ENCODE peak calls at places on chromosomes 13 and 19, in eight cellular contexts. One of them, this sample, is unnamed.

GRCh38 chr19:3324405-3324856 is 42.0 kb upstream of the NFIC start:
- DNase-seq in BE2C: peak; percentile 72
- DNase-seq in cardiac fibroblast: peak; percentile 26
- DNase-seq in DMS153: no peak
- DNase-seq in fibroblast of the conjunctiva: no peak
- DNase-seq in AG09309: no peak
- DNase-seq in omental fat pad: peak; percentile 72
- DNase-seq in stimulated activated naive CD8-positive, alpha-beta T cell treated with anti-CD3 and anti-CD28 coated beads, Interleukin-15, Interleukin-2, amounts not matched to agents 100 U/mL and 50 U/mL, for 24 hours: peak; percentile 90
- DNase-seq in this sample: no peak

GRCh38 chr13:74128171-74128767 is 5.9 kb downstream of the KLF12 start:
- DNase-seq in stimulated activated naive CD8-positive, alpha-beta T cell treated with anti-CD3 and anti-CD28 coated beads, Interleukin-15, Interleukin-2, amounts not matched to agents 100 U/mL and 50 U/mL, for 24 hours: peak; percentile 55
- DNase-seq in BE2C: no peak
- DNase-seq in DMS153: no peak
- DNase-seq in fibroblast of the conjunctiva: no peak
- DNase-seq in omental fat pad: no peak
- DNase-seq in cardiac fibroblast: peak; percentile 62
- DNase-seq in AG09309: no peak
- DNase-seq in this sample: no peak

GRCh38 chr19:39824143-39825092 is 9.5 kb downstream of the DYRK1B start:
- DNase-seq in BE2C: peak; percentile 89
- DNase-seq in omental fat pad: peak; percentile 76
- DNase-seq in DMS153: peak; percentile 95
- DNase-seq in stimulated activated naive CD8-positive, alpha-beta T cell treated with anti-CD3 and anti-CD28 coated beads, Interleukin-15, Interleukin-2, amounts not matched to agents 100 U/mL and 50 U/mL, for 24 hours: peak; percentile 85
- DNase-seq in AG09309: peak; percentile 74
- DNase-seq in fibroblast of the conjunctiva: peak; percentile 90
- DNase-seq in cardiac fibroblast: peak; percentile 95
- DNase-seq in this sample: peak; percentile 84

GRCh38 chr19:7475665-7476064 is 13.2 kb downstream of the PEX11G start:
- DNase-seq in AG09309: no peak
- DNase-seq in DMS153: no peak
- DNase-seq in omental fat pad: no peak
- DNase-seq in cardiac fibroblast: no peak
- DNase-seq in fibroblast of the conjunctiva: no peak
- DNase-seq in stimulated activated naive CD8-positive, alpha-beta T cell treated with anti-CD3 and anti-CD28 coated beads, Interleukin-15, Interleukin-2, amounts not matched to agents 100 U/mL and 50 U/mL, for 24 hours: no peak
- DNase-seq in BE2C: no peak
- DNase-seq in this sample: no peak

GRCh38 chr13:39875583-39875982 is 220.1 kb downstream of the COG6 start:
- DNase-seq in fibroblast of the conjunctiva: no peak
- DNase-seq in cardiac fibroblast: peak; percentile 11
- DNase-seq in omental fat pad: no peak
- DNase-seq in BE2C: no peak
- DNase-seq in AG09309: no peak
- DNase-seq in stimulated activated naive CD8-positive, alpha-beta T cell treated with anti-CD3 and anti-CD28 coated beads, Interleukin-15, Interleukin-2, amounts not matched to agents 100 U/mL and 50 U/mL, for 24 hours: no peak
- DNase-seq in DMS153: no peak
- DNase-seq in this sample: no peak

GRCh38 chr19:19064811-19065745 is 1.3 kb downstream of the SLC25A42 start:
- DNase-seq in fibroblast of the conjunctiva: no peak
- DNase-seq in cardiac fibroblast: no peak
- DNase-seq in AG09309: no peak
- DNase-seq in omental fat pad: no peak
- DNase-seq in BE2C: no peak
- DNase-seq in stimulated activated naive CD8-positive, alpha-beta T cell treated with anti-CD3 and anti-CD28 coated beads, Interleukin-15, Interleukin-2, amounts not matched to agents 100 U/mL and 50 U/mL, for 24 hours: peak; percentile 57
- DNase-seq in DMS153: no peak
- DNase-seq in this sample: peak; percentile 46

GRCh38 chr13:30108913-30109237 is 198.5 kb downstream of the KATNAL1 start:
- DNase-seq in BE2C: no peak
- DNase-seq in fibroblast of the conjunctiva: no peak
- DNase-seq in cardiac fibroblast: no peak
- DNase-seq in stimulated activated naive CD8-positive, alpha-beta T cell treated with anti-CD3 and anti-CD28 coated beads, Interleukin-15, Interleukin-2, amounts not matched to agents 100 U/mL and 50 U/mL, for 24 hours: no peak
- DNase-seq in omental fat pad: no peak
- DNase-seq in DMS153: peak; percentile 80
- DNase-seq in AG09309: no peak
- DNase-seq in this sample: no peak

GRCh38 chr13:30698023-30698422 is 37.3 kb upstream of the ALOX5AP start:
- DNase-seq in fibroblast of the conjunctiva: peak; percentile 24
- DNase-seq in omental fat pad: no peak
- DNase-seq in AG09309: no peak
- DNase-seq in BE2C: peak; percentile 52
- DNase-seq in DMS153: no peak
- DNase-seq in cardiac fibroblast: peak; percentile 61
- DNase-seq in stimulated activated naive CD8-positive, alpha-beta T cell treated with anti-CD3 and anti-CD28 coated beads, Interleukin-15, Interleukin-2, amounts not matched to agents 100 U/mL and 50 U/mL, for 24 hours: no peak
- DNase-seq in this sample: no peak

GRCh38 chr19:56525214-56525860 is 13.4 kb upstream of the ZFP28 start:
- DNase-seq in AG09309: no peak
- DNase-seq in stimulated activated naive CD8-positive, alpha-beta T cell treated with anti-CD3 and anti-CD28 coated beads, Interleukin-15, Interleukin-2, amounts not matched to agents 100 U/mL and 50 U/mL, for 24 hours: no peak
- DNase-seq in cardiac fibroblast: no peak
- DNase-seq in fibroblast of the conjunctiva: no peak
- DNase-seq in BE2C: no peak
- DNase-seq in omental fat pad: no peak
- DNase-seq in DMS153: no peak
- DNase-seq in this sample: no peak

GRCh38 chr13:113840541-113841354 is 23.1 kb downstream of the GAS6 start:
- DNase-seq in fibroblast of the conjunctiva: no peak
- DNase-seq in AG09309: no peak
- DNase-seq in BE2C: no peak
- DNase-seq in omental fat pad: no peak
- DNase-seq in cardiac fibroblast: no peak
- DNase-seq in stimulated activated naive CD8-positive, alpha-beta T cell treated with anti-CD3 and anti-CD28 coated beads, Interleukin-15, Interleukin-2, amounts not matched to agents 100 U/mL and 50 U/mL, for 24 hours: no peak
- DNase-seq in DMS153: no peak
- DNase-seq in this sample: no peak

GRCh38 chr13:29524176-29524575 is 71.3 kb downstream of the SLC7A1 start:
- DNase-seq in fibroblast of the conjunctiva: no peak
- DNase-seq in omental fat pad: no peak
- DNase-seq in BE2C: no peak
- DNase-seq in cardiac fibroblast: peak; percentile 96
- DNase-seq in AG09309: no peak
- DNase-seq in stimulated activated naive CD8-positive, alpha-beta T cell treated with anti-CD3 and anti-CD28 coated beads, Interleukin-15, Interleukin-2, amounts not matched to agents 100 U/mL and 50 U/mL, for 24 hours: no peak
- DNase-seq in DMS153: no peak
- DNase-seq in this sample: no peak

GRCh38 chr19:37007587-37008220 is 70.5 kb upstream of the ZNF420 start:
- DNase-seq in BE2C: no peak
- DNase-seq in stimulated activated naive CD8-positive, alpha-beta T cell treated with anti-CD3 and anti-CD28 coated beads, Interleukin-15, Interleukin-2, amounts not matched to agents 100 U/mL and 50 U/mL, for 24 hours: peak; percentile 44
- DNase-seq in omental fat pad: no peak
- DNase-seq in DMS153: no peak
- DNase-seq in fibroblast of the conjunctiva: peak; percentile 5
- DNase-seq in AG09309: peak; percentile 7
- DNase-seq in cardiac fibroblast: peak; percentile 33
- DNase-seq in this sample: peak; percentile 12

GRCh38 chr19:57308514-57308913 is 11.8 kb upstream of the ZNF543 start:
- DNase-seq in DMS153: no peak
- DNase-seq in cardiac fibroblast: no peak
- DNase-seq in BE2C: no peak
- DNase-seq in omental fat pad: no peak
- DNase-seq in fibroblast of the conjunctiva: no peak
- DNase-seq in AG09309: no peak
- DNase-seq in stimulated activated naive CD8-positive, alpha-beta T cell treated with anti-CD3 and anti-CD28 coated beads, Interleukin-15, Interleukin-2, amounts not matched to agents 100 U/mL and 50 U/mL, for 24 hours: no peak
- DNase-seq in this sample: no peak

GRCh38 chr13:43356566-43356965 is 333.2 kb downstream of the DNAJC15 start:
- DNase-seq in DMS153: no peak
- DNase-seq in BE2C: no peak
- DNase-seq in omental fat pad: no peak
- DNase-seq in AG09309: peak; percentile 11
- DNase-seq in cardiac fibroblast: no peak
- DNase-seq in fibroblast of the conjunctiva: no peak
- DNase-seq in stimulated activated naive CD8-positive, alpha-beta T cell treated with anti-CD3 and anti-CD28 coated beads, Interleukin-15, Interleukin-2, amounts not matched to agents 100 U/mL and 50 U/mL, for 24 hours: no peak
- DNase-seq in this sample: no peak

GRCh38 chr19:40274585-40275544 is 10.3 kb downstream of the AKT2 start:
- DNase-seq in stimulated activated naive CD8-positive, alpha-beta T cell treated with anti-CD3 and anti-CD28 coated beads, Interleukin-15, Interleukin-2, amounts not matched to agents 100 U/mL and 50 U/mL, for 24 hours: peak; percentile 47
- DNase-seq in omental fat pad: no peak
- DNase-seq in fibroblast of the conjunctiva: no peak
- DNase-seq in cardiac fibroblast: no peak
- DNase-seq in BE2C: no peak
- DNase-seq in AG09309: no peak
- DNase-seq in DMS153: no peak
- DNase-seq in this sample: no peak

GRCh38 chr13:110396913-110397379 is 89.9 kb downstream of the COL4A2 start:
- DNase-seq in DMS153: no peak
- DNase-seq in fibroblast of the conjunctiva: peak; percentile 97
- DNase-seq in BE2C: no peak
- DNase-seq in omental fat pad: peak; percentile 78
- DNase-seq in cardiac fibroblast: peak; percentile 100
- DNase-seq in stimulated activated naive CD8-positive, alpha-beta T cell treated with anti-CD3 and anti-CD28 coated beads, Interleukin-15, Interleukin-2, amounts not matched to agents 100 U/mL and 50 U/mL, for 24 hours: no peak
- DNase-seq in AG09309: peak; percentile 100
- DNase-seq in this sample: peak; percentile 86

GRCh38 chr19:39792999-39793546 is 14.4 kb downstream of the LEUTX start:
- DNase-seq in DMS153: peak; percentile 62
- DNase-seq in stimulated activated naive CD8-positive, alpha-beta T cell treated with anti-CD3 and anti-CD28 coated beads, Interleukin-15, Interleukin-2, amounts not matched to agents 100 U/mL and 50 U/mL, for 24 hours: peak; percentile 82
- DNase-seq in fibroblast of the conjunctiva: peak; percentile 57
- DNase-seq in AG09309: peak; percentile 24
- DNase-seq in BE2C: peak; percentile 82
- DNase-seq in omental fat pad: peak; percentile 65
- DNase-seq in cardiac fibroblast: peak; percentile 87
- DNase-seq in this sample: peak; percentile 71

GRCh38 chr13:97359181-97360057 is 74.5 kb upstream of the RAP2A start:
- DNase-seq in AG09309: peak; percentile 29
- DNase-seq in fibroblast of the conjunctiva: peak; percentile 70
- DNase-seq in cardiac fibroblast: peak; percentile 87
- DNase-seq in DMS153: peak; percentile 52
- DNase-seq in stimulated activated naive CD8-positive, alpha-beta T cell treated with anti-CD3 and anti-CD28 coated beads, Interleukin-15, Interleukin-2, amounts not matched to agents 100 U/mL and 50 U/mL, for 24 hours: peak; percentile 28
- DNase-seq in BE2C: peak; percentile 60
- DNase-seq in omental fat pad: no peak
- DNase-seq in this sample: peak; percentile 45

GRCh38 chr19:38385804-38386257 is 2.0 kb downstream of the GGN start:
- DNase-seq in omental fat pad: no peak
- DNase-seq in fibroblast of the conjunctiva: no peak
- DNase-seq in BE2C: peak; percentile 31
- DNase-seq in stimulated activated naive CD8-positive, alpha-beta T cell treated with anti-CD3 and anti-CD28 coated beads, Interleukin-15, Interleukin-2, amounts not matched to agents 100 U/mL and 50 U/mL, for 24 hours: peak; percentile 17
- DNase-seq in cardiac fibroblast: no peak
- DNase-seq in AG09309: no peak
- DNase-seq in DMS153: no peak
- DNase-seq in this sample: no peak

GRCh38 chr13:100790405-100790804 is 115.8 kb upstream of the TMTC4 start:
- DNase-seq in BE2C: no peak
- DNase-seq in fibroblast of the conjunctiva: no peak
- DNase-seq in AG09309: no peak
- DNase-seq in stimulated activated naive CD8-positive, alpha-beta T cell treated with anti-CD3 and anti-CD28 coated beads, Interleukin-15, Interleukin-2, amounts not matched to agents 100 U/mL and 50 U/mL, for 24 hours: no peak
- DNase-seq in DMS153: no peak
- DNase-seq in omental fat pad: no peak
- DNase-seq in cardiac fibroblast: no peak
- DNase-seq in this sample: no peak

GRCh38 chr19:41298327-41298964 is 11.5 kb upstream of the CCDC97 start:
- DNase-seq in BE2C: no peak
- DNase-seq in omental fat pad: peak; percentile 22
- DNase-seq in DMS153: peak; percentile 9
- DNase-seq in stimulated activated naive CD8-positive, alpha-beta T cell treated with anti-CD3 and anti-CD28 coated beads, Interleukin-15, Interleukin-2, amounts not matched to agents 100 U/mL and 50 U/mL, for 24 hours: peak; percentile 60
- DNase-seq in cardiac fibroblast: peak; percentile 81
- DNase-seq in fibroblast of the conjunctiva: peak; percentile 51
- DNase-seq in AG09309: no peak
- DNase-seq in this sample: no peak

GRCh38 chr13:79560954-79561353 is 80.0 kb downstream of the NDFIP2 start:
- DNase-seq in fibroblast of the conjunctiva: no peak
- DNase-seq in cardiac fibroblast: no peak
- DNase-seq in stimulated activated naive CD8-positive, alpha-beta T cell treated with anti-CD3 and anti-CD28 coated beads, Interleukin-15, Interleukin-2, amounts not matched to agents 100 U/mL and 50 U/mL, for 24 hours: no peak
- DNase-seq in AG09309: no peak
- DNase-seq in omental fat pad: no peak
- DNase-seq in BE2C: no peak
- DNase-seq in DMS153: no peak
- DNase-seq in this sample: no peak

GRCh38 chr19:10960314-10961072 is at the start of gene SMARCA4:
- DNase-seq in cardiac fibroblast: peak; percentile 98
- DNase-seq in fibroblast of the conjunctiva: peak; percentile 95
- DNase-seq in BE2C: peak; percentile 98
- DNase-seq in AG09309: peak; percentile 73
- DNase-seq in stimulated activated naive CD8-positive, alpha-beta T cell treated with anti-CD3 and anti-CD28 coated beads, Interleukin-15, Interleukin-2, amounts not matched to agents 100 U/mL and 50 U/mL, for 24 hours: peak; percentile 99
- DNase-seq in DMS153: peak; percentile 89
- DNase-seq in omental fat pad: peak; percentile 74
- DNase-seq in this sample: peak; percentile 99

GRCh38 chr19:53580871-53581835 is 43.2 kb downstream of the ZNF331 start:
- DNase-seq in omental fat pad: no peak
- DNase-seq in AG09309: no peak
- DNase-seq in stimulated activated naive CD8-positive, alpha-beta T cell treated with anti-CD3 and anti-CD28 coated beads, Interleukin-15, Interleukin-2, amounts not matched to agents 100 U/mL and 50 U/mL, for 24 hours: no peak
- DNase-seq in BE2C: no peak
- DNase-seq in fibroblast of the conjunctiva: no peak
- DNase-seq in DMS153: no peak
- DNase-seq in cardiac fibroblast: no peak
- DNase-seq in this sample: no peak

GRCh38 chr13:106213028-106213427 is 322.4 kb downstream of the EFNB2 start:
- DNase-seq in AG09309: no peak
- DNase-seq in fibroblast of the conjunctiva: no peak
- DNase-seq in DMS153: no peak
- DNase-seq in stimulated activated naive CD8-positive, alpha-beta T cell treated with anti-CD3 and anti-CD28 coated beads, Interleukin-15, Interleukin-2, amounts not matched to agents 100 U/mL and 50 U/mL, for 24 hours: no peak
- DNase-seq in cardiac fibroblast: no peak
- DNase-seq in omental fat pad: no peak
- DNase-seq in BE2C: no peak
- DNase-seq in this sample: no peak

GRCh38 chr13:27053902-27054595 is 117.6 kb downstream of the USP12 start:
- DNase-seq in stimulated activated naive CD8-positive, alpha-beta T cell treated with anti-CD3 and anti-CD28 coated beads, Interleukin-15, Interleukin-2, amounts not matched to agents 100 U/mL and 50 U/mL, for 24 hours: no peak
- DNase-seq in fibroblast of the conjunctiva: peak; percentile 32
- DNase-seq in cardiac fibroblast: peak; percentile 62
- DNase-seq in BE2C: no peak
- DNase-seq in DMS153: no peak
- DNase-seq in omental fat pad: no peak
- DNase-seq in AG09309: peak; percentile 55
- DNase-seq in this sample: no peak

GRCh38 chr13:46339035-46339666 is 47.9 kb downstream of the RUBCNL start:
- DNase-seq in cardiac fibroblast: peak; percentile 60
- DNase-seq in omental fat pad: no peak
- DNase-seq in fibroblast of the conjunctiva: no peak
- DNase-seq in AG09309: no peak
- DNase-seq in DMS153: no peak
- DNase-seq in BE2C: no peak
- DNase-seq in stimulated activated naive CD8-positive, alpha-beta T cell treated with anti-CD3 and anti-CD28 coated beads, Interleukin-15, Interleukin-2, amounts not matched to agents 100 U/mL and 50 U/mL, for 24 hours: peak; percentile 29
- DNase-seq in this sample: no peak

GRCh38 chr13:109812375-109812774 is 26.0 kb upstream of the IRS2 start:
- DNase-seq in BE2C: no peak
- DNase-seq in AG09309: no peak
- DNase-seq in omental fat pad: no peak
- DNase-seq in cardiac fibroblast: no peak
- DNase-seq in DMS153: no peak
- DNase-seq in fibroblast of the conjunctiva: no peak
- DNase-seq in stimulated activated naive CD8-positive, alpha-beta T cell treated with anti-CD3 and anti-CD28 coated beads, Interleukin-15, Interleukin-2, amounts not matched to agents 100 U/mL and 50 U/mL, for 24 hours: no peak
- DNase-seq in this sample: no peak

GRCh38 chr19:16605115-16605514 is 22.9 kb downstream of the MED26 start:
- DNase-seq in omental fat pad: no peak
- DNase-seq in fibroblast of the conjunctiva: no peak
- DNase-seq in DMS153: no peak
- DNase-seq in BE2C: no peak
- DNase-seq in AG09309: no peak
- DNase-seq in cardiac fibroblast: no peak
- DNase-seq in stimulated activated naive CD8-positive, alpha-beta T cell treated with anti-CD3 and anti-CD28 coated beads, Interleukin-15, Interleukin-2, amounts not matched to agents 100 U/mL and 50 U/mL, for 24 hours: no peak
- DNase-seq in this sample: no peak

GRCh38 chr19:32350492-32350891 is 5.1 kb downstream of the ZNF507 start:
- DNase-seq in BE2C: no peak
- DNase-seq in AG09309: no peak
- DNase-seq in stimulated activated naive CD8-positive, alpha-beta T cell treated with anti-CD3 and anti-CD28 coated beads, Interleukin-15, Interleukin-2, amounts not matched to agents 100 U/mL and 50 U/mL, for 24 hours: no peak
- DNase-seq in DMS153: no peak
- DNase-seq in fibroblast of the conjunctiva: no peak
- DNase-seq in omental fat pad: no peak
- DNase-seq in cardiac fibroblast: no peak
- DNase-seq in this sample: no peak

GRCh38 chr13:38872693-38873092 is 117.9 kb downstream of the STOML3 start:
- DNase-seq in stimulated activated naive CD8-positive, alpha-beta T cell treated with anti-CD3 and anti-CD28 coated beads, Interleukin-15, Interleukin-2, amounts not matched to agents 100 U/mL and 50 U/mL, for 24 hours: peak; percentile 49
- DNase-seq in DMS153: no peak
- DNase-seq in fibroblast of the conjunctiva: peak; percentile 10
- DNase-seq in AG09309: no peak
- DNase-seq in BE2C: peak; percentile 61
- DNase-seq in omental fat pad: no peak
- DNase-seq in cardiac fibroblast: peak; percentile 46
- DNase-seq in this sample: peak; percentile 35

GRCh38 chr19:6340493-6341201 is 7.2 kb upstream of the ACER1 start:
- DNase-seq in stimulated activated naive CD8-positive, alpha-beta T cell treated with anti-CD3 and anti-CD28 coated beads, Interleukin-15, Interleukin-2, amounts not matched to agents 100 U/mL and 50 U/mL, for 24 hours: no peak
- DNase-seq in BE2C: no peak
- DNase-seq in cardiac fibroblast: no peak
- DNase-seq in fibroblast of the conjunctiva: no peak
- DNase-seq in DMS153: no peak
- DNase-seq in omental fat pad: no peak
- DNase-seq in AG09309: no peak
- DNase-seq in this sample: no peak

GRCh38 chr19:40320558-40320935 is 27.6 kb downstream of the C19orf47 start:
- DNase-seq in BE2C: no peak
- DNase-seq in AG09309: no peak
- DNase-seq in stimulated activated naive CD8-positive, alpha-beta T cell treated with anti-CD3 and anti-CD28 coated beads, Interleukin-15, Interleukin-2, amounts not matched to agents 100 U/mL and 50 U/mL, for 24 hours: no peak
- DNase-seq in DMS153: no peak
- DNase-seq in fibroblast of the conjunctiva: no peak
- DNase-seq in omental fat pad: no peak
- DNase-seq in cardiac fibroblast: no peak
- DNase-seq in this sample: no peak

GRCh38 chr19:10683064-10683426 is 18.2 kb upstream of the QTRT1 start:
- DNase-seq in AG09309: no peak
- DNase-seq in DMS153: no peak
- DNase-seq in BE2C: no peak
- DNase-seq in stimulated activated naive CD8-positive, alpha-beta T cell treated with anti-CD3 and anti-CD28 coated beads, Interleukin-15, Interleukin-2, amounts not matched to agents 100 U/mL and 50 U/mL, for 24 hours: no peak
- DNase-seq in fibroblast of the conjunctiva: no peak
- DNase-seq in cardiac fibroblast: no peak
- DNase-seq in omental fat pad: no peak
- DNase-seq in this sample: no peak